ENCODE peak calls at places on chromosomes 3 and 15, in ten cellular contexts. X is left ventricle myocardium inferior; J is amniotic stem cell; Q is H4; W is nephron progenitor cell; Y is NCI-H1092 treated with DMSO at 0.1 percent for 48 hours; T is iris pigment epithelial cell; U is kidney tubule cell; R is stimulated activated CD4-positive, alpha-beta T cell treated with anti-CD3 and anti-CD28 coated beads, Interleukin-1b, Interleukin-23, amount 100 ng/mL, for 48 hours; K is erythroblast. L is an unnamed sample.
A peak's percentile ranks its signal among the peaks of the same experiment; 100 is the strongest.

GRCh38 chr15:91593653-91594052 is 259.9 kb upstream of the SLCO3A1 start:
- DNase-seq in J (no peak), K (no peak), R (no peak), X (no peak), W (no peak), T (no peak), U (no peak), Q (no peak), Y (no peak), L (no peak)

GRCh38 chr3:100020876-100021644 is 93.2 kb downstream of the FILIP1L start:
- DNase-seq in U (no peak), R (no peak), W (no peak), K (no peak), J (no peak), Y (no peak), Q (no peak), X (no peak), T (no peak), L (no peak)

GRCh38 chr3:102471491-102471890 is 36.7 kb downstream of the ZPLD1 start:
- DNase-seq in K (no peak), U (no peak), X (no peak), J (no peak), T (no peak), R (no peak), Q (no peak), Y (no peak), W (no peak), L (peak; percentile 70)

GRCh38 chr3:31862861-31863260 is 118.2 kb downstream of the OSBPL10 start:
- DNase-seq in Y (no peak), K (no peak), U (no peak), T (peak; percentile 67), X (no peak), W (no peak), Q (no peak), J (no peak), R (no peak), L (no peak)

GRCh38 chr15:35560258-35560657 is 14.3 kb upstream of the DPH6 start:
- DNase-seq in W (no peak), U (no peak), Q (no peak), K (peak; percentile 32), J (no peak), X (no peak), Y (no peak), R (no peak), T (no peak), L (no peak)

GRCh38 chr3:81249540-81250029 is 511.9 kb downstream of the GBE1 start:
- DNase-seq in Q (peak; percentile 2), K (no peak), U (peak; percentile 75), Y (peak; percentile 2), X (no peak), W (no peak), T (peak; percentile 89), R (no peak), J (no peak), L (peak; percentile 83)

GRCh38 chr15:95594496-95594895 is 736.0 kb upstream of the NR2F2 start:
- DNase-seq in X (no peak), U (no peak), R (no peak), Q (no peak), K (no peak), Y (no peak), W (no peak), T (no peak), J (no peak), L (no peak)

GRCh38 chr3:58661836-58662235 is 4.7 kb downstream of the FAM3D start:
- DNase-seq in Y (no peak), U (no peak), X (no peak), R (no peak), K (no peak), J (no peak), W (no peak), Q (no peak), T (no peak), L (no peak)

GRCh38 chr3:124986153-124987143 is 51.9 kb upstream of the MUC13 start:
- DNase-seq in R (no peak), Q (peak; percentile 86), J (peak; percentile 74), Y (no peak), W (peak; percentile 15), U (peak; percentile 97), T (peak; percentile 90), X (no peak), K (no peak), L (peak; percentile 79)

GRCh38 chr15:100780208-100780800 is 99.3 kb upstream of the ALDH1A3 start:
- DNase-seq in R (no peak), X (no peak), T (no peak), W (no peak), Y (no peak), K (no peak), U (no peak), J (no peak), Q (peak; percentile 1), L (no peak)

GRCh38 chr3:36924748-36925521 is 19.9 kb downstream of the TRANK1 start:
- DNase-seq in W (no peak), X (no peak), Q (no peak), R (no peak), U (no peak), J (no peak), K (no peak), T (no peak), Y (no peak), L (no peak)

GRCh38 chr3:177812492-177812891 is 615.2 kb upstream of the TBL1XR1 start:
- DNase-seq in X (no peak), T (no peak), Y (no peak), U (no peak), J (no peak), R (no peak), W (no peak), K (no peak), Q (no peak), L (no peak)

GRCh38 chr3:97719156-97719821 is 45.3 kb upstream of the ARL6 start:
- DNase-seq in X (peak; percentile 46), Y (peak; percentile 74), J (peak; percentile 54), R (peak; percentile 59), T (peak; percentile 63), K (peak; percentile 77), W (peak; percentile 76), Q (peak; percentile 62), U (peak; percentile 72), L (peak; percentile 77)

GRCh38 chr15:74725845-74726773 is 781 bp upstream of the CYP1A1 start:
- DNase-seq in Y (no peak), X (peak; percentile 37), J (no peak), W (peak; percentile 81), K (no peak), R (peak; percentile 40), Q (no peak), U (no peak), T (peak; percentile 4), L (no peak)

GRCh38 chr15:65409284-65409631 is 13.5 kb downstream of the IGDCC4 start:
- DNase-seq in W (no peak), R (no peak), T (peak; percentile 92), Q (peak; percentile 97), J (peak; percentile 36), X (no peak), K (no peak), U (peak; percentile 99), Y (no peak), L (peak; percentile 69)

GRCh38 chr15:45205192-45205591 is 17.4 kb upstream of the SHF start:
- DNase-seq in W (peak; percentile 76), K (peak; percentile 81), U (peak; percentile 77), T (peak; percentile 70), X (peak; percentile 35), Q (peak; percentile 68), J (peak; percentile 14), Y (peak; percentile 56), R (peak; percentile 75), L (peak; percentile 82)

GRCh38 chr3:113685956-113686721 is 10.3 kb downstream of the USF3 start:
- DNase-seq in Y (no peak), U (peak; percentile 50), J (no peak), X (no peak), R (no peak), Q (no peak), T (peak; percentile 83), W (no peak), K (no peak), L (peak; percentile 19)

GRCh38 chr3:71649757-71650156 is 66.2 kb upstream of the FOXP1 start:
- DNase-seq in X (no peak), W (no peak), T (no peak), R (no peak), J (no peak), Q (no peak), K (no peak), U (no peak), Y (no peak), L (no peak)

GRCh38 chr3:20091331-20091730 is 51.1 kb downstream of the KAT2B start:
- DNase-seq in Q (no peak), Y (no peak), T (no peak), W (no peak), R (no peak), U (no peak), K (no peak), X (no peak), J (no peak), L (no peak)

GRCh38 chr15:96035091-96035490 is 295.4 kb upstream of the NR2F2 start:
- DNase-seq in Y (no peak), Q (no peak), X (no peak), U (no peak), W (no peak), T (no peak), R (no peak), K (no peak), J (no peak), L (no peak)

GRCh38 chr3:72520690-72521308 is 327.4 kb downstream of the SHQ1 start:
- DNase-seq in T (peak; percentile 90), Q (peak; percentile 56), R (peak; percentile 84), X (no peak), W (no peak), K (no peak), J (no peak), U (peak; percentile 73), Y (no peak), L (peak; percentile 90)